ENCODE peak calls at places on chromosome 3, in ten cellular contexts. P, R, Y, K, E, G, N, I, V and D are unnamed samples.

GRCh38 chr3:42052132-42052866 is 38.9 kb upstream of the TRAK1 start:
- DNase-seq in R (no peak), N (no peak), K (no peak), Y (no peak), G (no peak), P (no peak), E (no peak), V (no peak), I (no peak), D (peak; percentile 60)

GRCh38 chr3:11720220-11721113 is 76.8 kb upstream of the VGLL4 start:
- DNase-seq in I (peak; percentile 91), Y (peak; percentile 81), R (peak; percentile 48), P (no peak), N (peak; percentile 88), K (peak; percentile 53), G (peak; percentile 87), V (peak; percentile 68), E (peak; percentile 70), D (peak; percentile 39)

GRCh38 chr3:4741404-4742307 is 237.6 kb upstream of the BHLHE40 start:
- DNase-seq in G (no peak), Y (peak; percentile 98), I (no peak), E (peak; percentile 89), K (peak; percentile 26), V (peak; percentile 85), N (no peak), R (no peak), P (peak; percentile 90), D (peak; percentile 99)

GRCh38 chr3:56885879-56886647 is 84.3 kb upstream of the ARHGEF3 start:
- DNase-seq in R (no peak), P (no peak), Y (no peak), N (no peak), G (no peak), I (no peak), V (no peak), K (no peak), E (no peak), D (no peak)

GRCh38 chr3:33003308-33003707 is 51.9 kb downstream of the CCR4 start:
- DNase-seq in N (no peak), V (no peak), P (no peak), Y (no peak), R (no peak), G (no peak), I (no peak), E (no peak), K (no peak), D (no peak)

GRCh38 chr3:194879991-194880939 is 194.6 kb downstream of the FAM43A start:
- DNase-seq in G (no peak), Y (peak; percentile 11), I (no peak), N (no peak), K (no peak), V (peak; percentile 26), E (no peak), R (no peak), P (no peak), D (no peak)

GRCh38 chr3:195823286-195823685 is 11.6 kb upstream of the MUC4 start:
- DNase-seq in I (no peak), K (no peak), V (no peak), R (no peak), G (peak; percentile 61), Y (no peak), P (no peak), E (no peak), N (peak; percentile 84), D (no peak)

GRCh38 chr3:7461202-7461825 is 600.4 kb downstream of the GRM7 start:
- DNase-seq in Y (no peak), V (no peak), K (no peak), I (no peak), P (no peak), E (no peak), R (no peak), G (no peak), N (no peak), D (no peak)

GRCh38 chr3:48681974-48682610 is 3.6 kb downstream of the NCKIPSD start:
- DNase-seq in V (no peak), N (no peak), I (no peak), E (no peak), P (no peak), K (no peak), R (no peak), G (no peak), Y (no peak), D (no peak)

GRCh38 chr3:175316799-175317198 is 457.7 kb downstream of the NAALADL2 start:
- DNase-seq in P (no peak), E (no peak), G (no peak), N (no peak), Y (no peak), R (no peak), I (no peak), K (no peak), V (no peak), D (no peak)

GRCh38 chr3:30470566-30470965 is 135.8 kb upstream of the TGFBR2 start:
- DNase-seq in V (no peak), Y (no peak), E (no peak), P (no peak), I (no peak), R (no peak), N (no peak), K (no peak), G (no peak), D (no peak)

GRCh38 chr3:16864610-16865313 is 20.0 kb upstream of the PLCL2 start:
- DNase-seq in P (no peak), N (no peak), G (no peak), E (no peak), I (no peak), R (no peak), K (no peak), Y (peak; percentile 89), V (no peak), D (peak; percentile 47)

GRCh38 chr3:160379628-160380214 is 19.3 kb downstream of the IFT80 start:
- DNase-seq in R (no peak), G (no peak), P (no peak), V (no peak), E (no peak), Y (no peak), K (no peak), I (no peak), N (no peak), D (no peak)

DNA sequence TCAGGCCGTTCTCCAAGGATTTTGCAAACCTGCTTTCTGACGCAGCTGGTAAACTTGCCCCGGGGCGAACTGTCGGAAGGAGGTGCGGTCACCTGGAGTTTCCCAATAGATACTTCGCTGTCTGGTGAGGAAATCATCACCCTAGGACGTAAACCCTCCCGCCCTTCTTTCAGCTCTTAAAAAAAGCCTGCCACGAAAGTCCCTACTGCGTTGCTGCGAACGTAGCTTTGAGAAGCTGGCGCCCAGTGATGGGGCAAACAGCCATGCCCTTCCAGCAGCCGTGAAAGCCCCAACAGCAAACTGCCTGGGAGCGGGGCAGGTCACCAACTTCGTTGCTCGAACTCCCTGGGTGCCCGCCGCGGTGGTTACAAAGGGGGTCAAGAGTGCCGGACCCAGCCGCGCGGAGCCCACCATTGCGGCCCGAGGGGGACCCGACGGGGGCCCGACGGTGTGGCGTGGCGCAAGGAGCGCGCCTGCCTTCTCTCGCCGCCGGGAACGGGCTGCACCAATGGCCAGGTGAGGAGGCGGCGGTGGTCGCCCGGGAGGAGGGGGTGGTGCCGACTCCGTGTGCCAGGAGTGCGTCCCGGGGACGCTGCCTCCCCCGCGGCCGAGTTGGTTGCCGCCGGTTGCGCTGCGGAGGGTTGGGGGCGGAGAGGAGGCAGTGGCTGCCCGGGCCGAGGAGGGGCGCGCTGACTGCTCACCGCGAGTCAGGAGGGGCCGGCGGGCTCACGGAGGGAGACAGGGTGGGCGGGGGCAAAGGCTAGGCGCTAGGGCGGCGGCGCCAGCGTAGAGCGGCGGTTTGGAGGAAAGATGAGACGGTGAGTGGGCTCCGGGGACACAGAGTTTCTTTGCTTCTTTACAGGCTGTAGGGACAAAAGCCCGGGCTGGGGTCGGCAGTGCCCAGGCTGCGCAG is at the start of gene PHLDB2:
- DNase-seq in V (peak; percentile 57), G (peak; percentile 61), K (no peak), E (peak; percentile 82), N (peak; percentile 67), P (no peak), Y (peak; percentile 97), R (peak; percentile 70), I (peak; percentile 87), D (peak; percentile 79)
- TF ChIP-seq CTCF in V (no peak), G (no peak), K (no peak), E (peak; percentile 33), N (no peak), P (no peak), Y (peak; percentile 40), R (no peak), I (no peak), D (peak; percentile 10)

GRCh38 chr3:111782943-111783342 is 76.1 kb upstream of the PHLDB2 start:
- DNase-seq in Y (no peak), I (no peak), G (no peak), K (no peak), E (no peak), V (no peak), R (no peak), N (no peak), P (no peak), D (no peak)
- H3K27ac ChIP-seq in Y (no peak overlapping the region), I (no peak overlapping the region), G (no peak overlapping the region), K (no peak overlapping the region), E (no peak overlapping the region), V (no peak overlapping the region), R (no peak overlapping the region), N (no peak overlapping the region), P (no peak overlapping the region), D (no peak overlapping the region)

GRCh38 chr3:114449271-114450007 is 155.6 kb downstream of the TIGIT start:
- DNase-seq in R (no peak), Y (no peak), G (no peak), N (no peak), E (peak; percentile 17), V (no peak), P (no peak), I (no peak), K (no peak), D (no peak)

GRCh38 chr3:114446605-114447004 is 152.8 kb downstream of the TIGIT start:
- DNase-seq in E (no peak), N (no peak), V (no peak), P (no peak), Y (no peak), R (no peak), K (peak; percentile 25), G (no peak), I (no peak), D (no peak)

GRCh38 chr3:114447950-114448479 is 154.2 kb downstream of the TIGIT start:
- DNase-seq in Y (no peak), I (no peak), R (no peak), P (no peak), G (no peak), N (no peak), V (no peak), E (no peak), K (no peak), D (no peak)

GRCh38 chr3:114445233-114445632 is 151.4 kb downstream of the TIGIT start:
- DNase-seq in N (no peak), P (no peak), Y (no peak), V (no peak), I (no peak), E (no peak), G (no peak), K (no peak), R (no peak), D (no peak)

GRCh38 chr3:114447545-114447944 is 153.7 kb downstream of the TIGIT start:
- DNase-seq in G (no peak), V (no peak), Y (no peak), K (no peak), N (no peak), E (no peak), I (no peak), R (no peak), P (no peak), D (no peak)
- TF ChIP-seq CTCF in G (no peak), V (no peak), Y (no peak), K (peak; percentile 46), N (no peak), E (no peak), I (no peak), R (no peak), P (no peak), D (no peak)

GRCh38 chr3:132545471-132545870 is 51.6 kb upstream of the ACKR4 start:
- DNase-seq in V (no peak), R (no peak), P (no peak), G (no peak), I (no peak), Y (no peak), N (no peak), K (no peak), E (no peak), D (no peak)
- H3K27ac ChIP-seq in V (no peak overlapping the region), R (no peak overlapping the region), P (no peak overlapping the region), G (no peak overlapping the region), I (no peak overlapping the region), Y (no peak overlapping the region), N (no peak overlapping the region), K (no peak overlapping the region), E (no peak overlapping the region), D (no peak overlapping the region)